ENCODE peak calls at places on chromosomes 4 and X, in five cellular contexts. Z is NCI-H69, E is mucosa of descending colon, J is GM19239, N is lower leg skin. V is an unnamed sample.

GRCh38 chr4:166324321-166324720 is 451.3 kb downstream of the TLL1 start:
- DNase-seq in Z (peak), E (no peak), J (no peak), N (no peak), V (no peak)

GRCh38 chr4:184815046-184815877 is 10.5 kb downstream of the ACSL1 start:
- DNase-seq in Z (peak), J (peak), N (peak), E (peak), V (no peak)

GRCh38 chr4:188779586-188779985 is 640.3 kb downstream of the TRIML1 start:
- DNase-seq in J (no peak), Z (no peak), N (no peak), E (no peak), V (no peak)

GRCh38 chr4:83108101-83108861 is 6.2 kb downstream of the PLAC8 start:
- DNase-seq in N (no peak), Z (no peak), J (no peak), E (no peak), V (no peak)

GRCh38 chr4:67935888-67936287 is 27.4 kb downstream of the TMPRSS11A start:
- DNase-seq in Z (no peak), E (no peak), N (no peak), J (no peak), V (no peak)

GRCh38 chr4:80213117-80213815 is 16.0 kb downstream of the PRDM8 start:
- DNase-seq in J (no peak), N (no peak), E (no peak), Z (peak), V (no peak)

GRCh38 chrX:39903937-39904336 is 193.8 kb downstream of the BCOR start:
- DNase-seq in Z (no peak), E (no peak), J (no peak), N (no peak), V (no peak)

GRCh38 chr4:100517864-100518341 is at the start of gene EMCN:
- DNase-seq in N (no peak), E (no peak), J (no peak), Z (no peak), V (no peak)

GRCh38 chrX:10634681-10635161 is 14.3 kb upstream of the MID1 start:
- DNase-seq in E (no peak), J (no peak), N (peak), Z (peak), V (no peak)

GRCh38 chr4:113445286-113445685 is 316.3 kb downstream of the CAMK2D start:
- DNase-seq in J (no peak), E (no peak), N (peak), Z (peak), V (no peak)

GRCh38 chr4:152063301-152064235 is 302.8 kb upstream of the GATB start:
- DNase-seq in J (no peak), Z (peak), N (peak), E (peak), V (peak)

GRCh38 chr4:41814565-41814964 is 66.0 kb upstream of the PHOX2B start:
- DNase-seq in E (no peak), Z (no peak), N (no peak), J (no peak), V (no peak)

GRCh38 chr4:72314869-72315268 is 254.2 kb downstream of the ADAMTS3 start:
- DNase-seq in E (no peak), N (peak), J (no peak), Z (peak), V (no peak)